ENCODE peak calls at places on chromosomes 3 and 15, in six cellular contexts. V is esophagus squamous epithelium, C is brain microvascular endothelial cell, Y is cardiac muscle cell, M is SJSA1, Q is heart right ventricle. X is an unnamed sample.
A peak's percentile ranks its signal among the peaks of the same experiment; 100 is the strongest.

GRCh38 chr15:78455749-78456148 is 17.7 kb downstream of the IREB2 start:
- DNase-seq in M (no peak), V (no peak), Y (no peak), Q (peak; percentile 31), C (no peak), X (no peak)

GRCh38 chr3:159839561-159840379 is 148.9 kb upstream of the IL12A start:
- DNase-seq in M (no peak), Q (peak; percentile 32), V (no peak), C (no peak), Y (no peak), X (no peak)

GRCh38 chr3:160381470-160381869 is 17.6 kb downstream of the IFT80 start:
- DNase-seq in Q (no peak), V (no peak), C (peak; percentile 42), Y (peak; percentile 45), M (no peak), X (no peak)

GRCh38 chr3:24145481-24145880 is 200.4 kb downstream of the NR1D2 start:
- DNase-seq in V (no peak), Y (peak; percentile 20), C (no peak), M (no peak), Q (no peak), X (no peak)

GRCh38 chr15:74821091-74821789 is 5.2 kb upstream of the CPLX3 start:
- DNase-seq in M (no peak), C (no peak), Q (no peak), Y (no peak), V (no peak), X (no peak)

GRCh38 chr3:40602778-40603385 is 78.1 kb downstream of the ZNF621 start:
- DNase-seq in M (no peak), Y (peak; percentile 49), Q (no peak), C (no peak), V (no peak), X (no peak)

GRCh38 chr15:70501121-70501727 is 262.1 kb downstream of the UACA start:
- DNase-seq in Q (no peak), V (no peak), C (no peak), M (no peak), Y (no peak), X (no peak)

GRCh38 chr15:73906346-73907017 is 19.8 kb upstream of the LOXL1 start:
- DNase-seq in Q (no peak), Y (peak; percentile 17), M (no peak), C (no peak), V (no peak), X (no peak)

GRCh38 chr15:101258238-101259144 is 6.6 kb upstream of the CHSY1 start:
- DNase-seq in V (no peak), C (peak; percentile 66), M (no peak), Y (peak; percentile 88), Q (no peak), X (no peak)

GRCh38 chr3:151724846-151725562 is 8.7 kb upstream of the AADACL2 start:
- DNase-seq in Q (no peak), C (peak; percentile 68), Y (no peak), V (no peak), M (no peak), X (no peak)

GRCh38 chr3:148092624-148093194 is 605.0 kb upstream of the AGTR1 start:
- DNase-seq in Y (no peak), Q (no peak), C (no peak), M (no peak), V (no peak), X (no peak)

GRCh38 chr3:103083848-103084631 is 649.2 kb downstream of the ZPLD1 start:
- DNase-seq in M (no peak), V (no peak), C (no peak), Q (no peak), Y (no peak), X (no peak)

GRCh38 chr3:169813757-169814517 is 1.2 kb upstream of the LRRC34 start:
- DNase-seq in M (no peak), V (no peak), Q (no peak), Y (peak; percentile 53), C (no peak), X (no peak)

GRCh38 chr3:111667621-111668239 is 72.6 kb upstream of the ZBED2 start:
- DNase-seq in V (peak; percentile 21), M (no peak), C (peak; percentile 44), Y (peak; percentile 52), Q (no peak), X (no peak)

GRCh38 chr15:62392411-62392810 is 227.3 kb upstream of the C2CD4B start:
- DNase-seq in V (no peak), C (peak; percentile 14), Y (peak; percentile 37), Q (peak; percentile 20), M (no peak), X (no peak)

GRCh38 chr15:38069506-38069905 is 135.1 kb downstream of the TMCO5A start:
- DNase-seq in M (peak; percentile 69), V (no peak), C (peak; percentile 87), Y (peak; percentile 80), Q (no peak), X (peak; percentile 54)

GRCh38 chr3:190225186-190225692 is 97.0 kb downstream of the CLDN1 start:
- DNase-seq in V (no peak), C (peak; percentile 28), M (no peak), Q (no peak), Y (peak; percentile 25), X (no peak)

GRCh38 chr15:70128757-70129140 is 31.0 kb upstream of the TLE3 start:
- DNase-seq in Y (no peak), V (no peak), M (no peak), C (no peak), Q (no peak), X (no peak)

GRCh38 chr3:152403632-152404066 is 134.9 kb downstream of the MBNL1 start:
- DNase-seq in M (no peak), Y (no peak), Q (peak; percentile 61), V (no peak), C (no peak), X (no peak)

GRCh38 chr15:96838088-96838487 is 507.6 kb downstream of the NR2F2 start:
- DNase-seq in V (no peak), Q (no peak), M (no peak), Y (peak; percentile 4), C (peak; percentile 90), X (no peak)

GRCh38 chr3:47985376-47985775 is 30.8 kb downstream of the MAP4 start:
- DNase-seq in V (no peak), Y (no peak), M (no peak), C (no peak), Q (no peak), X (no peak)
- H3K27ac ChIP-seq in V (no peak overlapping the region), Y (no peak overlapping the region), M (no peak overlapping the region), C (no peak overlapping the region), Q (no peak overlapping the region), X (no peak overlapping the region)

DNA sequence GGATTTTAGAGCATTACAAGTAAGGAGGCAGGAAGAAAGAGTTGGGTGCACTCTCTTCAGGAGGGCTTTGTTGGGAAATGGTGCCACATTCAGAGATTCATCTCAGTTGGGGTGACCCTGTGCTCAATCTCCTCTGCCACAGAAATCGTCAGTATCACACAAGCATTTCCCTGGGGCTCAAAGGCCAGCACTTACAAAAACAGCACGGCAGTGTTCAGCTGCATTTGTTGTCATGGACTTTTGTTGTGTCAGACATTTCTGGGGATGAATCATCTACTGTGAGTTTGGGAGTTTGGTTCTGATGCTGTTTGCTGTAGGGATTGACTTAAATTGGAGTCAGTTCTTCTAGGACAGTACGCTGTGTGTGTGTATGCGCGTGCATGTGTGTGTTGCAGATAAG is 52.4 kb upstream of the ADAMTS9 start:
- DNase-seq in Y (peak; percentile 65), Q (no peak), M (no peak), V (no peak), C (peak; percentile 85), X (no peak)
- H3K27ac ChIP-seq in Y (no peak overlapping the region), Q (no peak overlapping the region), M (no peak overlapping the region), V (no peak overlapping the region), C (peak overlapping the region; percentile 16), X (no peak overlapping the region)

DNA sequence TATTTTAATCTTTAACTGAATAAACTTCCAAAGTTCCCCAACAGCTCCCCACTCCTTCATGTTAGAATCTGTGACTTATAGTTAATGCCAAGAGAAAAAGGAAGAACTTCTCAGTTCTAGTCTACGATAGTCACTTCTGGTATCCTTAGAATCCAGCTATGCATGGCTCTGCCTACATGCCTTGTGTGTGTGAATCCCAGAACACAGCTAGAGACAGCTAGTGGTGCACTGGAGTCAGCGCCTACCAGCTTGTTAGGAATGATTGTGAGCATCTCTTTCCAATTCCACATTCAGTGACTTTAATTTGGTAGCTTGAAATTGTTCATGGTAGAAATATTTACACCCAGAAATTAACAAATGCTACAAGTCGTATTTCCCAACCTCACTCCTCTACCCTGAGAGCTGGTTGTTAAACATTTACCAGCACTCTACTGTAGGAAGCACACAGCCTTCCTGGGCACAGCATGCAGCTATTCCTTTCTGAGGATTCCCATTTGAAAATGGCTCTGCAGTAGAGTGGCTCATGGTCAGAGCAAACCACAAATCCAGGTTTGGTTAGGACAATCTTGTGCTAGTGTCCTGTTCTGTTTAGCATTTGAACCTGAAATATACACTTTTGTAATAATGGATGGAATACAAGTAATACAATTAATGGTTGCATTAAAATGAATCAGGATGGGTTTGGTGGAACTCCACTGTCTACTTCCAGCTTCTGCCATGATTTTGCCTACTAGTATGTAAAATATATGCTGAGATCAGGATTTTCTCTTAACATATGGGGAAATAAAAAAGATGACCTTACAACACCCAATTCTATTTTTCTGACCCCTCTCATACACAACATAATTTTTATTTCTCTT is 371.0 kb upstream of the GBE1 start:
- DNase-seq in Y (no peak), V (no peak), M (no peak), Q (no peak), C (no peak), X (no peak)
- H3K27ac ChIP-seq in Y (no peak overlapping the region), V (no peak overlapping the region), M (no peak overlapping the region), Q (no peak overlapping the region), C (no peak overlapping the region), X (no peak overlapping the region)

GRCh38 chr15:45634442-45635190 is at the start of gene SQOR:
- DNase-seq in V (peak; percentile 60), Q (peak; percentile 86), Y (peak; percentile 64), M (peak; percentile 52), C (peak; percentile 23), X (no peak)

GRCh38 chr15:45628136-45628535 is 6.7 kb upstream of the SQOR start:
- DNase-seq in Q (no peak), Y (no peak), C (no peak), V (no peak), M (no peak), X (no peak)

GRCh38 chr15:45635191-45635638 is 386 bp downstream of the SQOR start:
- DNase-seq in M (no peak), Q (peak; percentile 71), C (no peak), Y (no peak), V (peak; percentile 60), X (no peak)

GRCh38 chr15:45630958-45631691 is 3.7 kb upstream of the SQOR start:
- DNase-seq in Y (peak; percentile 80), V (no peak), C (peak; percentile 84), M (no peak), Q (no peak), X (peak; percentile 91)

DNA sequence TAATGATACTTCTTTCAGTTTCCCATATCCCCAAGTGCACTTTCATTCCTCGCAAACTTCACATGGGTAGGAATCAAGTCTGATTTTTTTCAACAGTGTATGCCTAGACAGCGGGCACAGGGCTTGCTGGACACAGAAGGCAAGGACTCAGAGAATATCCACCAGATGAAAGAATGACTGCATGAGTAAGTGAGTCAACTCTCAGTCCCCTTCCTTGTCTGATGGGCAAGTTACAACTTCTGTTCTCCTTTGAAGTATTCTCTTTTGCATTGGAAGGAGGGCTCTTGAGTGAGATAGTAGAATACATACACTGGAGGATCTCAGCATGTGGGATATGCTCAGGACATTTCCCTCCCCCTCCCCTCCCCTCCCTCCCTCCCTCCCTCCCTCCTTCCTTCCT is 3.0 kb upstream of the SQOR start:
- DNase-seq in C (no peak), V (no peak), Y (no peak), M (no peak), Q (no peak), X (no peak)
- H3K27ac ChIP-seq in C (peak overlapping the region; percentile 63), V (peak overlapping the region; percentile 81), Y (no peak overlapping the region), M (no peak overlapping the region), Q (peak overlapping the region; percentile 35), X (peak overlapping the region; percentile 99)

GRCh38 chr15:32799904-32800535 is 82.2 kb downstream of the GREM1 start:
- DNase-seq in M (no peak), Y (no peak), C (no peak), Q (no peak), V (no peak), X (no peak)
- H3K27ac ChIP-seq in M (no peak overlapping the region), Y (no peak overlapping the region), C (no peak overlapping the region), Q (no peak overlapping the region), V (no peak overlapping the region), X (no peak overlapping the region)

X was measured in epithelial cell of prostate.